ENCODE peak calls at places on chromosomes 4 and X, in eight cellular contexts. T is endodermal cell, L is ascending aorta, P is DND-41, W is pancreas, X is OCI-LY7, Y is lung, K is neural progenitor cell. U is an unnamed sample.

GRCh38 chr4:130077275-130077674 is 981.3 kb downstream of the C4orf33 start:
- DNase-seq in T (no peak), L (no peak), P (no peak), W (no peak), X (no peak), Y (no peak), K (no peak), U (no peak)

GRCh38 chrX:31506360-31506759 is 434.5 kb upstream of the FTHL17 start:
- DNase-seq in T (no peak), L (no peak), P (no peak), W (no peak), X (no peak), Y (no peak), K (no peak), U (no peak)

GRCh38 chr4:53783208-53783859 is 192.0 kb upstream of the LNX1 start:
- DNase-seq in T (no peak), L (no peak), P (no peak), W (no peak), X (no peak), Y (no peak), K (no peak), U (no peak)

GRCh38 chr4:37008199-37008598 is 236.3 kb upstream of the NWD2 start:
- DNase-seq in T (no peak), L (peak; percentile 58), P (no peak), W (peak; percentile 57), X (peak; percentile 14), Y (no peak), K (no peak), U (no peak)

GRCh38 chr4:14336656-14337055 is 665.6 kb upstream of the CPEB2 start:
- DNase-seq in T (no peak), L (no peak), P (no peak), W (no peak), X (no peak), Y (no peak), K (no peak), U (no peak)

GRCh38 chrX:129706395-129707072 is 32.2 kb upstream of the XPNPEP2 start:
- DNase-seq in T (peak; percentile 20), L (peak; percentile 62), P (peak; percentile 41), W (no peak), X (no peak), Y (no peak), K (no peak), U (no peak)

GRCh38 chr4:54717694-54718093 is 59.9 kb downstream of the KIT start:
- DNase-seq in T (no peak), L (no peak), P (no peak), W (no peak), X (no peak), Y (no peak), K (no peak), U (no peak)

GRCh38 chr4:1379351-1379781 is 26.9 kb downstream of the NKX1-1 start:
- DNase-seq in T (peak; percentile 30), L (no peak), P (no peak), W (peak; percentile 90), X (no peak), Y (no peak), K (no peak), U (peak; percentile 25)

GRCh38 chr4:16767251-16767650 is 131.2 kb downstream of the LDB2 start:
- DNase-seq in T (no peak), L (no peak), P (no peak), W (no peak), X (no peak), Y (no peak), K (no peak), U (no peak)

GRCh38 chrX:138856881-138857280 is 145.4 kb upstream of the FGF13 start:
- DNase-seq in T (no peak), L (no peak), P (no peak), W (no peak), X (no peak), Y (no peak), K (no peak), U (no peak)

GRCh38 chr4:132227349-132228165 is 921.5 kb upstream of the PCDH10 start:
- DNase-seq in T (peak; percentile 93), L (no peak), P (no peak), W (peak; percentile 5), X (no peak), Y (peak; percentile 31), K (peak; percentile 88), U (no peak)

DNA sequence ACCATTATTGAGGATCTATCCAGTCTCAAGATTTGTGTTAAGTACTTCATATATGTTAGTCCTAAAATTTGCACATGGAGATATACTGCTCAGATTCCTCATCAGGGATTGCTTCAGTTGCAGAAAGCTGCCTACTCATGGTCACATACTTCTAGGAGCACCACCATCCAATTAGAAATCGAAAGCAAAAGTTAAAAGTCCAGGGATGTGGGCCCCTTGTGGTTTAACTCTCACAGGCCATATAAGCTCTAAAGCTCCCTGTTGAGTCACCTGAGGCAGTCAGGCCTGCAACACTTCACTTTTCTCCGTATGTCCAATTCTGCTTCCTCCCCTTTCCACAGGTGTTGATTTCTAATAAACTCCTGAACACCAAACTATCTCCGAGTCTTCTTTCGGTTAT is 84.2 kb downstream of the CNOT6L start:
- DNase-seq in T (peak; percentile 50), L (no peak), P (peak; percentile 78), W (no peak), X (peak; percentile 20), Y (no peak), K (no peak), U (peak; percentile 34)
- H3K27ac ChIP-seq in T (no peak overlapping the region), L (no peak overlapping the region), P (peak overlapping the region; percentile 62), W (no peak overlapping the region), X (no peak overlapping the region), Y (no peak overlapping the region), K (no peak overlapping the region), U (peak overlapping the region; percentile 23)

GRCh38 chrX:49070988-49071387 is 2.8 kb downstream of the PRAF2 start:
- DNase-seq in T (no peak), L (no peak), P (no peak), W (no peak), X (no peak), Y (no peak), K (no peak), U (no peak)

GRCh38 chrX:49071877-49072711 is 1.7 kb downstream of the PRAF2 start:
- DNase-seq in T (peak; percentile 90), L (peak; percentile 89), P (no peak), W (peak; percentile 53), X (no peak), Y (peak; percentile 85), K (no peak), U (no peak)

GRCh38 chrX:49075347-49075746 is 1.5 kb upstream of the PRAF2 start:
- DNase-seq in T (no peak), L (no peak), P (no peak), W (no peak), X (no peak), Y (no peak), K (no peak), U (no peak)

GRCh38 chrX:49073641-49074575 is at the start of gene PRAF2:
- DNase-seq in T (peak; percentile 95), L (peak; percentile 97), P (peak; percentile 93), W (peak; percentile 87), X (peak; percentile 89), Y (peak; percentile 93), K (peak; percentile 91), U (peak; percentile 93)

GRCh38 chrX:49072712-49073095 is 1.1 kb downstream of the PRAF2 start:
- DNase-seq in T (no peak), L (no peak), P (no peak), W (no peak), X (no peak), Y (no peak), K (no peak), U (no peak)
- H3K4me3 ChIP-seq in T (peak overlapping the region; percentile 79), L (peak overlapping the region; percentile 63), P (no peak overlapping the region), W (no peak overlapping the region), X (no peak overlapping the region), Y (no peak overlapping the region), K (peak overlapping the region; percentile 78), U (no peak overlapping the region)

GRCh38 chrX:69277961-69278795 is 112.9 kb upstream of the PJA1 start:
- DNase-seq in T (peak; percentile 76), L (no peak), P (no peak), W (no peak), X (no peak), Y (no peak), K (peak; percentile 77), U (no peak)

GRCh38 chrX:69282893-69283690 is 117.8 kb upstream of the PJA1 start:
- DNase-seq in T (no peak), L (no peak), P (no peak), W (no peak), X (no peak), Y (no peak), K (peak; percentile 33), U (no peak)

GRCh38 chrX:69280956-69281355 is 115.7 kb upstream of the PJA1 start:
- DNase-seq in T (no peak), L (no peak), P (no peak), W (peak; percentile 21), X (no peak), Y (no peak), K (no peak), U (no peak)

GRCh38 chrX:69277369-69277768 is 112.1 kb upstream of the PJA1 start:
- DNase-seq in T (no peak), L (no peak), P (no peak), W (no peak), X (no peak), Y (no peak), K (no peak), U (no peak)

DNA sequence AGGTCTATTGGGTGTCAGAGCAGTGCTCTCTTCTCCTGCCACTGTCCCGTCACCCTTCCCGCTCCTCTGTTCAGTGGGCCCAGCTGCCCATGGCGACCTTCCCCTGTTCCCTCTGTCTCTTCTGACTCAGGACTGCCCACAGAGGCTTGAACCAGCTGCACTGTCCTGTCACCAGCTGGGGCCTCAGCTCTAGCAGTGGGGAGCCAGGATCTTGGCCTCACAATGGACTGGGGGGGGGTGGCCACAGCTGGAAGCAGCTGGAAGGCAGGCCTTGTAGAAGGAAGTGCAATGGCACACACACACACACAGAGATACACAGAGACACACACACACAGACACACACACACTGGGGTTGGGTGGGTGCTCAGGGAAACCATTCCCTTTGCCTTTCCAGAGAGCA is 114.0 kb upstream of the PJA1 start:
- DNase-seq in T (no peak), L (no peak), P (no peak), W (no peak), X (no peak), Y (no peak), K (no peak), U (no peak)
- H3K27ac ChIP-seq in T (no peak overlapping the region), L (no peak overlapping the region), P (no peak overlapping the region), W (no peak overlapping the region), X (no peak overlapping the region), Y (no peak overlapping the region), K (no peak overlapping the region), U (no peak overlapping the region)

DNA sequence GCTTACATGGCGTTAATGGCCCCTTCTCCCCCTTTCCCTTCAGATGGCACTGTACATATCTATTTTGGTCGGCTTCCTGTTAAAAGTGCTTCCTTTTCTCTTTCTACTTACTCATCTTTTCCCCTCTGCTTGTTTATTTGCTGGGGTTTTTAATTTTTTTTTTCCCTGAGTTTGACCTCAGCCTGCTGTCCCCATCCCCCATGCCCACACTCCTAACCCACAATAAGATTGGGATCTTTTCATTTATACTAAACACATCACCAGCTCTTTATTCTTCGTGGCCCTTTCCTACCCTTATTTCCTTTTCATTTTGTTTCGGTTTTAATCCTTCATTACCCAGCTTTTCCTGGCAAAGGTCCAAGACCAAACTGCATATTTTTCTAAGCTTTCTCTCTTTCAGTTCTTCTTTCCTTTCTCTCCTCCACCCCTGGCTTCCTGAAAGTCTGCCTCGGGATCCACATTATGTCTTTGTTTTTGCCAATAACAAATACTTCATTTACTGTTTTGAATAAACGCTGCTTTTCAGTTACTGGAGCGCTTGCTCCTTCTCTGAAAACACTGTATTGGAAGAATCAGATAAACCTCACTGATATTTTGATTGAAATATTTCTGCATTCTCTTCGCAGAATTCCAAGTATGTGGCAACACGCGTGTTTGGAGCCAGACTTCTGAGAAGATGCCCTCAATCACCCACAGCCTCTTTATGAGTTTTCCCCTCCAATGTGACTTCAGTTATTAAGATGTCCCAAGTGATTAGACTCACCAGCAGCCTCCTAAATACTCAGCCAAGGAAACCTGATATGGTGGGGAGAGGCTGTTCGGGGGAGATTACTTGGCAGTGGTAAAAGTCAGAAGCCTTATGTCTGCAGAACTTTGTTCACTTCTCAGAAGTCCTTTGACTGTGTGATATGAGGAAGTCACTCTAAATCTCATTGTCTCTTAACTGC is 151.8 kb upstream of the USP9X start:
- DNase-seq in T (no peak), L (no peak), P (peak; percentile 56), W (no peak), X (no peak), Y (no peak), K (peak; percentile 3), U (peak; percentile 54)
- H3K4me3 ChIP-seq in T (no peak overlapping the region), L (peak overlapping the region; percentile 14), P (no peak overlapping the region), W (no peak overlapping the region), X (no peak overlapping the region), Y (no peak overlapping the region), K (no peak overlapping the region), U (peak overlapping the region; percentile 18)